ENCODE peak calls at places on chromosomes 3 and 15, in eight cellular contexts. A is GM12878, B is IMR-90, T is A549, V is tibial nerve, I is testis, Z is breast epithelium, J is Peyer's patch. E is an unnamed sample.

GRCh38 chr15:75545066-75545465 is 34.0 kb downstream of the PTPN9 start:
- DNase-seq in V (no peak), Z (no peak), I (no peak), T (no peak), A (no peak), J (no peak), B (no peak), E (no peak)

GRCh38 chr3:115913069-115913686 is 289.9 kb downstream of the GAP43 start:
- DNase-seq in A (no peak), V (no peak), J (no peak), T (peak; percentile 10), Z (no peak), I (no peak), B (peak; percentile 28), E (no peak)

GRCh38 chr3:18389108-18389733 is 35.9 kb downstream of the SATB1 start:
- DNase-seq in J (no peak), A (no peak), Z (no peak), B (peak; percentile 5), T (no peak), I (no peak), V (no peak), E (no peak)

GRCh38 chr15:68620721-68621528 is 42.1 kb downstream of the CORO2B start:
- DNase-seq in B (peak; percentile 98), I (peak; percentile 77), Z (peak; percentile 48), J (peak; percentile 77), T (no peak), V (peak; percentile 93), A (no peak), E (peak; percentile 65)

GRCh38 chr15:78552597-78552996 is 12.4 kb downstream of the PSMA4 start:
- DNase-seq in Z (no peak), T (no peak), A (no peak), I (no peak), B (no peak), J (no peak), V (no peak), E (no peak)

GRCh38 chr15:33048255-33048654 is 146.3 kb downstream of the FMN1 start:
- DNase-seq in A (no peak), I (no peak), Z (no peak), T (no peak), J (no peak), V (no peak), B (no peak), E (no peak)

GRCh38 chr3:189937302-189938255 is 183.1 kb downstream of the P3H2 start:
- DNase-seq in J (no peak), Z (peak; percentile 76), B (peak; percentile 92), V (no peak), T (peak; percentile 38), A (no peak), I (no peak), E (no peak)

GRCh38 chr3:140914384-140914945 is 27.2 kb upstream of the SLC25A36 start:
- DNase-seq in J (no peak), A (no peak), V (no peak), T (no peak), Z (no peak), B (no peak), I (no peak), E (no peak)

GRCh38 chr3:48157950-48158376 is 30.3 kb downstream of the CDC25A start:
- DNase-seq in B (peak; percentile 70), Z (no peak), T (peak; percentile 53), I (peak; percentile 78), A (no peak), V (peak; percentile 37), J (peak; percentile 75), E (peak; percentile 60)

GRCh38 chr15:91694829-91695205 is 158.7 kb upstream of the SLCO3A1 start:
- DNase-seq in I (peak; percentile 26), B (peak; percentile 47), A (no peak), Z (peak; percentile 74), V (peak; percentile 59), T (no peak), J (peak; percentile 82), E (no peak)

GRCh38 chr15:64010719-64011118 is 35.6 kb downstream of the DAPK2 start:
- DNase-seq in Z (peak; percentile 79), B (peak; percentile 62), T (no peak), A (peak; percentile 96), I (peak; percentile 17), J (peak; percentile 94), V (no peak), E (peak; percentile 42)

GRCh38 chr3:107752202-107752990 is 229.6 kb downstream of the BBX start:
- DNase-seq in Z (no peak), A (no peak), V (no peak), T (no peak), I (no peak), J (no peak), B (peak; percentile 41), E (no peak)

GRCh38 chr3:63763156-63763555 is 55.9 kb upstream of the C3orf49 start:
- DNase-seq in T (no peak), Z (no peak), B (no peak), I (no peak), A (no peak), V (no peak), J (no peak), E (no peak)

GRCh38 chr15:41790756-41791546 is 16.7 kb downstream of the MAPKBP1 start:
- DNase-seq in B (peak; percentile 79), V (no peak), T (no peak), Z (no peak), J (no peak), I (no peak), A (no peak), E (no peak)

GRCh38 chr3:13480340-13481318 is 523 bp downstream of the HDAC11 start:
- DNase-seq in I (peak; percentile 25), J (peak; percentile 68), A (no peak), B (peak; percentile 10), Z (peak; percentile 29), V (no peak), T (peak; percentile 49), E (no peak)

GRCh38 chr3:15055019-15055557 is 10.0 kb downstream of the MRPS25 start:
- DNase-seq in B (peak; percentile 59), Z (no peak), T (no peak), A (peak; percentile 54), J (peak; percentile 69), I (no peak), V (no peak), E (no peak)

GRCh38 chr3:192918275-192918588 is 576 bp upstream of the MB21D2 start:
- DNase-seq in V (no peak), T (no peak), A (no peak), Z (no peak), J (no peak), I (no peak), B (no peak), E (no peak)
- TF ChIP-seq CTCF in V (no peak), T (no peak), A (no peak), Z (peak; percentile 37), J (peak; percentile 29), I (no peak), B (no peak), E (peak; percentile 23)

GRCh38 chr15:72231066-72231846 is at the start of gene PKM:
- DNase-seq in V (peak; percentile 94), A (peak; percentile 84), J (peak; percentile 99), B (peak; percentile 97), T (peak; percentile 93), Z (peak; percentile 96), I (peak; percentile 98), E (peak; percentile 98)
- TF ChIP-seq POLR2A in V (peak; percentile 90), A (peak; percentile 95), J (peak; percentile 98), B (peak; percentile 98), T (peak; percentile 100), Z (peak; percentile 94), I (peak; percentile 38), E (peak; percentile 99)

GRCh38 chr3:126928921-126929485 is 53.9 kb upstream of the PLXNA1 start:
- DNase-seq in V (no peak), J (no peak), I (no peak), Z (no peak), T (no peak), A (no peak), B (no peak), E (no peak)

GRCh38 chr3:126927846-126928245 is 55.1 kb upstream of the PLXNA1 start:
- DNase-seq in Z (no peak), V (no peak), A (no peak), I (no peak), T (no peak), J (peak; percentile 27), B (no peak), E (no peak)

GRCh38 chr3:126925411-126926171 is 57.3 kb upstream of the PLXNA1 start:
- DNase-seq in J (peak; percentile 46), I (no peak), V (no peak), T (no peak), A (no peak), B (peak; percentile 34), Z (no peak), E (peak; percentile 66)

GRCh38 chr3:126927405-126927750 is 55.5 kb upstream of the PLXNA1 start:
- DNase-seq in B (no peak), T (no peak), I (no peak), Z (no peak), J (no peak), V (no peak), A (no peak), E (no peak)

DNA sequence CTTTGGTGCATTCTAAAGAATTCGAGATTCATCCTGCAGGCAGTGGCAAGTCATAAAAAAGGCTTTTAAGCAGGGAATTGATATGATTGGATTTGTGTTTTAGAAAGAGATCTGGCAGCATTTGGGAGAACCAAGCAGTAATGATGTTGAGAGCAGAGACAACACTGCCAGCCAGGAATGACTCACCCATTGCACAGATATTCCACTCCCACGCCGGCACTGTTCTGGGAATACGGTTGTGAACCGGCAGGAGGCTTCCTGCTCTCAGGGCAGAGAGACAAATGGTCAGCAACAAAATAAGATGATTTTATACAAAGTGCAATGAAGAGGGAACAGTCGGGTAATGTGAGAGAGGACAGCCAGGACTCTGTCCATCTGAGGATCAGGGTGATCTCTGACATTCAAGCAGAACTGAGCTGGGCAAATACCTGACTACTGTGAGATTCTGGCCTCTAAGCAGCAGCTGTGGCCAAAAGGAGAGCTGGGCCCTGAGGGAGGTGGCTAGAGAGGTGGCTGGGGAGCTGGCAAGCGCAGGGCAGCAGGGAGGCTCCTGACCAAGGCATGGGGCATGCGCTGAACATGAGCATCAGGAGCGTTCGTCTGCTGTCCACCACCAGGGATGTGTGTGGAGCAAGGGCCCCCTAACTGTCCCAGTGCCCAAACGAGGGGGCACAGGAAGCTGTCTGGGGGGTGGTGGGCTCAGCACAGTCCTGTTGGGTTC is 56.1 kb upstream of the PLXNA1 start:
- DNase-seq in Z (no peak), J (peak; percentile 60), V (peak; percentile 38), A (no peak), T (peak; percentile 33), B (peak; percentile 89), I (peak; percentile 32), E (no peak)
- TF ChIP-seq CTCF in Z (no peak), J (no peak), V (no peak), A (no peak), T (no peak), B (peak; percentile 54), I (no peak), E (no peak)

GRCh38 chr3:72847282-72847681 is 963 bp downstream of the SHQ1 start:
- DNase-seq in J (no peak), V (no peak), I (no peak), A (no peak), T (no peak), Z (no peak), B (no peak), E (no peak)

GRCh38 chr3:72848703-72849081 is 447 bp upstream of the SHQ1 start:
- DNase-seq in Z (no peak), A (peak; percentile 71), B (no peak), V (no peak), J (no peak), T (no peak), I (no peak), E (no peak)

GRCh38 chr3:72844436-72844999 is 3.7 kb downstream of the SHQ1 start:
- DNase-seq in I (no peak), J (no peak), T (no peak), V (no peak), B (peak; percentile 15), A (no peak), Z (no peak), E (no peak)

GRCh38 chr3:72847751-72848702 is at the start of gene SHQ1:
- DNase-seq in I (peak; percentile 98), Z (peak; percentile 90), B (peak; percentile 93), J (peak; percentile 98), V (peak; percentile 92), T (peak; percentile 84), A (peak; percentile 81), E (peak; percentile 97)
- TF ChIP-seq POLR2A in I (no peak), Z (no peak), B (peak; percentile 31), J (peak; percentile 37), V (no peak), T (peak; percentile 88), A (peak; percentile 88), E (peak; percentile 63)